ENCODE peak calls at places on chromosomes 7 and 10, in ten cellular contexts. Y is GM23248, K is endothelial cell of umbilical vein, P is neural progenitor cell, F is MM.1S, I is fibroblast of lung, A is HCT116, B is H9, L is IMR-90, W is OCI-LY7. N is an unnamed sample. For H4K20me1, the result is how much of the 10 kb centered on the place peaks cover.

GRCh38 chr10:61721431-61721830 is 58.7 kb downstream of the CABCOCO1 start:
- DNase-seq in Y (no peak), K (no peak), P (no peak), F (no peak), I (no peak), A (no peak), B (no peak), L (no peak), W (no peak), N (no peak)

GRCh38 chr10:65798133-65798532 is 1127.7 kb upstream of the LRRTM3 start:
- DNase-seq in Y (no peak), K (no peak), P (no peak), F (no peak), I (no peak), A (no peak), B (no peak), L (no peak), W (no peak), N (no peak)

GRCh38 chr7:33039257-33039904 is 23.2 kb downstream of the NT5C3A start:
- DNase-seq in Y (peak), K (peak), P (no peak), F (peak), I (peak), A (no peak), B (no peak), L (no peak), W (peak), N (no peak)

GRCh38 chr10:16845248-16845647 is 28.0 kb upstream of the RSU1 start:
- DNase-seq in Y (no peak), K (peak), P (no peak), F (no peak), I (no peak), A (no peak), B (no peak), L (no peak), W (no peak), N (no peak)

GRCh38 chr10:15197276-15197675 is 28.8 kb upstream of the NMT2 start:
- DNase-seq in Y (peak), K (peak), P (no peak), F (no peak), I (peak), A (no peak), B (no peak), L (peak), W (no peak), N (no peak)

GRCh38 chr10:119131512-119132240 is 27.8 kb downstream of the DENND10 start:
- DNase-seq in Y (peak), K (peak), P (no peak), F (peak), I (peak), A (no peak), B (no peak), L (peak), W (peak), N (no peak)

GRCh38 chr7:92608380-92609322 is 18.5 kb upstream of the FAM133B start:
- DNase-seq in Y (no peak), K (no peak), P (peak), F (no peak), I (no peak), A (no peak), B (peak), L (no peak), W (no peak), N (peak)

GRCh38 chr7:71613316-71613715 is 481.4 kb downstream of the GALNT17 start:
- DNase-seq in Y (peak), K (no peak), P (peak), F (peak), I (no peak), A (no peak), B (no peak), L (no peak), W (no peak), N (peak)

GRCh38 chr10:123583639-123584418 is 82.3 kb upstream of the GPR26 start:
- DNase-seq in Y (peak), K (peak), P (peak), F (no peak), I (peak), A (peak), B (peak), L (peak), W (no peak), N (peak)

DNA sequence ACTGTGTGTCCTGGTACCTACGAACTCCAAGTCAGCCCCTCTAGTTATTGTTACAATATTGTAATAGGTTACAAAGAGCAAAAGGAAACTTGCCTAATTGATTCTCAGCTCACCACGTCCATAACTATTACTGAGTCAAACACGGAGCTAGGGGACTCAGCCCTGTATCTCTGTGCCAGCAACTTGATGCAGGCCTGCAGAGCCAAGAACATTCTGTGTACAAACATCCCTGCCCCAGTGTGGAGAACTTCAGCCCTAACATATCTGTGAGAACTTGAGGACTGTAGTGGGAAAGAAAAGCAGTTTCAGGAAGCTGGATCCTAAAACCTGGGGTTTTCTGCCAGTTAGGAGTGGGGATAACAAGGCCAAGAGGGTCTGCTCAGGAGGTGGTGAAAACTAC is 114.9 kb upstream of the PRSS58 start:
- DNase-seq in Y (no peak), K (no peak), P (no peak), F (no peak), I (no peak), A (no peak), B (no peak), L (no peak), W (no peak), N (no peak)
- H4K20me1 ChIP-seq in Y (under half), K (under half), P (under half), F (under half), I (under half), A (under half), B (under half), L (under half), W (under half), N (under half)

DNA sequence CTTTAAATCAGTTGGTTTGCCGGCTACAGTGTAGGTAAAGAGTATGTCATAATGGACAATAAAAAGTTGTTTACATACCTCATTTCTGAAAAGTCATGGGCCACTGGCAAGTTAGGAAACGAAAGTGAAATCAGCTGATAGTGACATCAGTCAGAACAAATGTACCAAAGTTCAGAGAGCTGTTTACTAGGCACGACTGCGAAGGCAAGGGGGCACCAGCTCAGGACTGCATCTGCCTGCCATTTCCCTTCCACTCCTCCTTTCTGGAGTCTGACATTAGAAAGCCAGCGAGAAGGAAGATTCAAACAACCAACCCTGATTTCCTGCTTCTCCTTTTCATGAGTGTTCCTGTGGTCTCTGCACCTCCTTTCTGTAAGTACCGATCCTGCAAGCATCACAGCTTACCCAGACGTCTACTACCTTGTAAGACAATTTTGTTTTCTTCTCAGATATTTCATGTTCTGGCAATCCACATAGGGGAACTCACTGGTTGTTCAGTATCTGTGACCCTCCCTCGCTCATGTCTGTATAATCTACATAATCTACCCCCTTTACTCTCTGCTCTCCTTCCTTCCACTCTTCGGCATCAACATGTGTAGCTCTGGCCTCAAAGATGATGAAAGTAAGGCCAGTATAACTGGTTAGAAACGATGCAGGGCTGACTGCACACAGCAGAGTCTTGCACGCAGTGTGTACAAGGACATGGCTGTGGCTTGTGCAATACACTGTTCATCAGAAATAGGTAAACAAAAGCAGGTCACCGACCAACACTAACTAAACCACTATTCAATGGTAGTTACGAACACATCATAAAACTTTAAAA is at the start of gene TMEM140:
- DNase-seq in Y (peak), K (peak), P (no peak), F (peak), I (peak), A (no peak), B (no peak), L (peak), W (peak), N (no peak)
- H3K27ac ChIP-seq in Y (peak), K (peak), P (no peak), F (peak), I (peak), A (no peak), B (no peak), L (peak), W (no peak), N (no peak)

GRCh38 chr7:151857866-151858440 is 19.0 kb downstream of the PRKAG2 start:
- DNase-seq in Y (no peak), K (no peak), P (no peak), F (no peak), I (no peak), A (no peak), B (no peak), L (no peak), W (no peak), N (no peak)

GRCh38 chr7:151859948-151860685 is 16.8 kb downstream of the PRKAG2 start:
- DNase-seq in Y (no peak), K (no peak), P (no peak), F (no peak), I (no peak), A (no peak), B (no peak), L (no peak), W (no peak), N (no peak)

GRCh38 chr7:151858456-151858855 is 18.5 kb downstream of the PRKAG2 start:
- DNase-seq in Y (no peak), K (no peak), P (no peak), F (no peak), I (no peak), A (no peak), B (no peak), L (no peak), W (no peak), N (no peak)

GRCh38 chr7:151860771-151861170 is 16.1 kb downstream of the PRKAG2 start:
- DNase-seq in Y (no peak), K (no peak), P (no peak), F (no peak), I (no peak), A (no peak), B (no peak), L (no peak), W (no peak), N (no peak)

GRCh38 chr7:151859111-151859947 is 17.6 kb downstream of the PRKAG2 start:
- DNase-seq in Y (no peak), K (no peak), P (no peak), F (no peak), I (no peak), A (no peak), B (no peak), L (no peak), W (no peak), N (no peak)
- H4K20me1 ChIP-seq in Y (under half), K (under half), P (under half), F (under half), I (under half), A (under half), B (under half), L (under half), W (under half), N (under half)

GRCh38 chr7:129041929-129042200 is 13.0 kb downstream of the TNPO3 start:
- DNase-seq in Y (peak), K (no peak), P (peak), F (no peak), I (no peak), A (no peak), B (no peak), L (no peak), W (no peak), N (no peak)
- H3K27ac ChIP-seq in Y (no peak), K (no peak), P (peak), F (no peak), I (no peak), A (no peak), B (no peak), L (no peak), W (peak), N (peak)

GRCh38 chr7:73572767-73573186 is 5.6 kb downstream of the TBL2 start:
- DNase-seq in Y (no peak), K (no peak), P (no peak), F (no peak), I (no peak), A (no peak), B (no peak), L (no peak), W (no peak), N (no peak)
- H4K20me1 ChIP-seq in Y (under half), K (under half), P (under half), F (under half), I (under half), A (under half), B (under half), L (under half), W (under half), N (under half)

GRCh38 chr7:14786314-14786895 is 116.1 kb downstream of the DGKB start:
- DNase-seq in Y (no peak), K (no peak), P (no peak), F (no peak), I (no peak), A (no peak), B (no peak), L (no peak), W (no peak), N (no peak)
- H3K27ac ChIP-seq in Y (no peak), K (no peak), P (no peak), F (no peak), I (no peak), A (no peak), B (no peak), L (no peak), W (no peak), N (no peak)

DNA sequence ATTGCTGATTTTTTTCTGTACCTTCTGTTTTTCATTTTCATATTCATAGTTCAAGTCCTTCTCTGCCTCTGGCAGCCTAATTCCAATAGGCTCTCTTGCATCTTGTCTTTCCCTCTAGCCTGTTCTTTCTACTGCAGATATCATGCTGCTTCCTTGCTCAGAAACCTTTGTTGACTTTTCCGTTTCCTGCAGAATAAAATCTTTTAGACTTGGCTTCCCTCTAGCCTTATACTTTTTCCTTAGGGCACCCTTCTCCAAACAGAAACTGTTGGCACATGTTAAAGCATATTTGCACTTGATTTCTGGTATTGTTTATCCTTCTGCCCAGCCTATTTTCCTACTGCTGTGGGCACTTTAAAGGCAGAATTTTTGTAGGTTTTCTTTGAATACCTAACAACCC is 4.5 kb downstream of the GNAI1 start:
- DNase-seq in Y (no peak), K (peak), P (no peak), F (no peak), I (no peak), A (no peak), B (no peak), L (no peak), W (no peak), N (no peak)
- H4K20me1 ChIP-seq in Y (under half), K (under half), P (half or more), F (under half), I (under half), A (under half), B (under half), L (under half), W (under half), N (under half)

N was measured in GM23338.